ENCODE peak calls at places on chromosome 5, in nine cellular contexts. I is HCT116; F is GM23338; G is CD8-positive, alpha-beta T cell; L is pancreas; A is adrenal gland; Z is GM23248; Y is endothelial cell of umbilical vein; K is cardiac muscle cell. H is an unnamed sample.

GRCh38 chr5:83265318-83265717 is 188.0 kb downstream of the XRCC4 start:
- DNase-seq in I (no peak), F (no peak), G (no peak), L (no peak), A (no peak), Z (no peak), Y (peak; percentile 66), K (peak; percentile 32), H (no peak)

GRCh38 chr5:99317136-99317535 is 388.3 kb upstream of the CHD1 start:
- DNase-seq in I (no peak), F (no peak), G (no peak), L (no peak), A (no peak), Z (no peak), Y (peak; percentile 35), K (no peak), H (no peak)

GRCh38 chr5:16733597-16733996 is 116.8 kb upstream of the RETREG1 start:
- DNase-seq in I (no peak), F (peak; percentile 75), G (no peak), L (no peak), A (no peak), Z (no peak), Y (no peak), K (no peak), H (no peak)

GRCh38 chr5:43997647-43998251 is 391.5 kb downstream of the FGF10 start:
- DNase-seq in I (no peak), F (no peak), G (no peak), L (no peak), A (no peak), Z (no peak), Y (no peak), K (no peak), H (no peak)

GRCh38 chr5:180133551-180133950 is 62.0 kb upstream of the RNF130 start:
- DNase-seq in I (no peak), F (no peak), G (no peak), L (no peak), A (no peak), Z (no peak), Y (no peak), K (no peak), H (no peak)

GRCh38 chr5:172418847-172419810 is 35.2 kb downstream of the SH3PXD2B start:
- DNase-seq in I (no peak), F (no peak), G (no peak), L (peak; percentile 40), A (peak; percentile 65), Z (peak; percentile 26), Y (no peak), K (no peak), H (no peak)

GRCh38 chr5:29942089-29942488 is 1251.4 kb upstream of the CDH6 start:
- DNase-seq in I (no peak), F (no peak), G (no peak), L (no peak), A (no peak), Z (no peak), Y (no peak), K (no peak), H (no peak)

GRCh38 chr5:167835146-167835545 is 456.3 kb upstream of the WWC1 start:
- DNase-seq in I (no peak), F (no peak), G (no peak), L (no peak), A (no peak), Z (peak; percentile 68), Y (no peak), K (peak; percentile 25), H (no peak)

GRCh38 chr5:56278267-56278826 is 45.2 kb upstream of the ANKRD55 start:
- DNase-seq in I (no peak), F (peak; percentile 23), G (no peak), L (no peak), A (no peak), Z (peak; percentile 27), Y (peak; percentile 84), K (peak; percentile 42), H (no peak)

GRCh38 chr5:168852329-168852728 is 273.2 kb upstream of the PANK3 start:
- DNase-seq in I (no peak), F (no peak), G (no peak), L (no peak), A (no peak), Z (no peak), Y (no peak), K (no peak), H (no peak)

GRCh38 chr5:168714046-168714445 is 134.9 kb upstream of the PANK3 start:
- DNase-seq in I (no peak), F (no peak), G (no peak), L (no peak), A (no peak), Z (peak; percentile 68), Y (peak; percentile 4), K (peak; percentile 25), H (no peak)

GRCh38 chr5:123814796-123815479 is 303.0 kb downstream of the CSNK1G3 start:
- DNase-seq in I (no peak), F (peak; percentile 34), G (no peak), L (no peak), A (no peak), Z (peak; percentile 13), Y (peak; percentile 65), K (peak; percentile 15), H (no peak)

GRCh38 chr5:113478691-113479090 is 9.6 kb downstream of the MCC start:
- DNase-seq in I (no peak), F (no peak), G (no peak), L (no peak), A (no peak), Z (no peak), Y (no peak), K (no peak), H (no peak)

GRCh38 chr5:61082516-61083280 is 79.6 kb downstream of the SMIM15 start:
- DNase-seq in I (no peak), F (no peak), G (no peak), L (no peak), A (no peak), Z (peak; percentile 37), Y (no peak), K (peak; percentile 8), H (no peak)

GRCh38 chr5:90696148-90696547 is 137.6 kb downstream of the ADGRV1 start:
- DNase-seq in I (no peak), F (no peak), G (no peak), L (no peak), A (no peak), Z (no peak), Y (no peak), K (no peak), H (no peak)

GRCh38 chr5:156920042-156920860 is 42.8 kb downstream of the TIMD4 start:
- DNase-seq in I (no peak), F (no peak), G (no peak), L (no peak), A (no peak), Z (peak; percentile 11), Y (no peak), K (no peak), H (no peak)

GRCh38 chr5:92760550-92760949 is 820.5 kb downstream of the NR2F1-AS1 start:
- DNase-seq in I (no peak), F (no peak), G (no peak), L (no peak), A (no peak), Z (no peak), Y (no peak), K (no peak), H (no peak)

GRCh38 chr5:112125910-112126309 is 293.2 kb downstream of the EPB41L4A start:
- DNase-seq in I (no peak), F (no peak), G (no peak), L (no peak), A (no peak), Z (peak; percentile 79), Y (no peak), K (no peak), H (no peak)

GRCh38 chr5:68872088-68872842 is 221.5 kb upstream of the SLC30A5 start:
- DNase-seq in I (no peak), F (peak; percentile 23), G (no peak), L (no peak), A (peak; percentile 10), Z (no peak), Y (no peak), K (peak; percentile 6), H (no peak)

GRCh38 chr5:107673368-107674136 is 2.8 kb upstream of the EFNA5 start:
- DNase-seq in I (peak; percentile 86), F (peak; percentile 96), G (peak; percentile 40), L (peak; percentile 92), A (peak; percentile 90), Z (peak; percentile 94), Y (peak; percentile 87), K (peak; percentile 93), H (peak; percentile 89)
- H3K4me3 ChIP-seq in I (peak overlapping the region; percentile 48), F (peak overlapping the region; percentile 72), G (peak overlapping the region; percentile 44), L (peak overlapping the region; percentile 37), A (peak overlapping the region; percentile 10), Z (peak overlapping the region; percentile 78), Y (peak overlapping the region; percentile 45), K (peak overlapping the region; percentile 73), H (peak overlapping the region; percentile 29)

DNA sequence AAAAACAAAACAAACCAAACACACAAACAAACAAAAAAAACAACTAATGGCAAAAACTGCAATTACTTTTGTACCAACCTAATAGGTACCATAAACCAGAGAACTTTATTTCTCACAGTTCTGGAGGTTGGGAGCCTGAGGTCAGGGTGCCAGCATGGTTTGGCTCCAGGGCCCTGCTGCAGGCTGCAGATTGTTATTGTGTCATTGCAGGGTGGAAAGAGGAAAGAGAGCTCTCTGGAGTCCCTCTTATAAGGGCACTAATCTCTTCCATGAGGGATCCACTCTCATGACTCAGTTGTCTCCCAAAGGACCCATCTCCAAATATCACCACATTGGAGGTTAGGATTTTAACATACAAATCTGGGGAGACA is 64.9 kb upstream of the CPEB4 start:
- DNase-seq in I (no peak), F (no peak), G (no peak), L (no peak), A (no peak), Z (no peak), Y (no peak), K (no peak), H (no peak)
- H3K27ac ChIP-seq in I (no peak overlapping the region), F (no peak overlapping the region), G (no peak overlapping the region), L (peak overlapping the region; percentile 73), A (peak overlapping the region; percentile 79), Z (no peak overlapping the region), Y (no peak overlapping the region), K (no peak overlapping the region), H (no peak overlapping the region)

DNA sequence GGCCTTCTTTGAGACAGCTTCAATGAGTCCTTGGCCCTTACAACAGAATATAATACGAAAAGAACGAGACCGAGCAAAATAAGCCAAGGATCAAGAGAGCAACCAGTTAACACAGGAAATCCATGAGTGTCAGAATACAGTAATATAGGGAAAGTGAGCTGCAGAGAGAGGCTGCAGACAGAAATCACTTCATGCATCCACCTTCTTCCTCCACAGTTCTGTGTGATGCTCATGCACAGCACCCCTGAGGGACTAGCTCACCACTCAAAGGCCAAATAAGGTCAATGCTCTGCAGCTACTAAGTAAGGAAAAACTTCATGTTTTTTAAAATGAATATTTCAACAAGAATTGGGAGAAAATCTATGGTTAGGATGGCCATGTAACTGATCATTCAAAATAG is 257.1 kb downstream of the MCTP1 start:
- DNase-seq in I (no peak), F (no peak), G (no peak), L (no peak), A (no peak), Z (no peak), Y (no peak), K (no peak), H (no peak)
- H3K4me3 ChIP-seq in I (no peak overlapping the region), F (no peak overlapping the region), G (no peak overlapping the region), L (no peak overlapping the region), A (no peak overlapping the region), Z (no peak overlapping the region), Y (no peak overlapping the region), K (no peak overlapping the region), H (no peak overlapping the region)

DNA sequence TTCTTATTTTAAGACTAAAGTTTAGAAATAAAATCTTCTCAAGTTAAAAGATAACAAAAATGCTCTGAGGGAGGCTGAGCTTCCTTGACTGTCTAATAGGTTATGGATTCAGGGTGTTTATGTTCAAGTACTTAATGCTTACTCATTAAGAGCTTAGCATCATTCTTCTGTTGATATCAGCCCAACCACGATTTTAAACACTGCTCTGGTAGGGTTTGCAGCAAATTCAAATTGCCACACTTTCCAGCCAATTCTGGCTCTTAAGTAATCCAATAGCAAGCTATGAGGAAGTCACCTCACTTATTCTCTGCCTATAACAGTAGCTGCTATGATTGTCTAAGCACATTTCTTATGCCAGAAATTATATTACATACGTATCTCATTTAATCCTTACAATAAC is 191.0 kb upstream of the KIF2A start:
- DNase-seq in I (no peak), F (no peak), G (no peak), L (no peak), A (no peak), Z (peak; percentile 11), Y (no peak), K (no peak), H (no peak)
- H3K27ac ChIP-seq in I (no peak overlapping the region), F (no peak overlapping the region), G (no peak overlapping the region), L (no peak overlapping the region), A (no peak overlapping the region), Z (no peak overlapping the region), Y (no peak overlapping the region), K (no peak overlapping the region), H (no peak overlapping the region)

H was measured in iPS DF 6.9.